ENCODE peak calls at places on chromosomes 16 and 17, in nine cellular contexts. J, R, W, O, E, K, M, Q and L are unnamed samples.

GRCh38 chr17:42163113-42163512 is 8.3 kb upstream of the RAB5C start:
- DNase-seq in J (peak), R (no peak), K (no peak), W (no peak), M (no peak), E (peak), Q (peak), O (no peak), L (no peak)

GRCh38 chr16:11141409-11142260 is 114.4 kb downstream of the SOCS1 start:
- DNase-seq in J (no peak), O (no peak), R (peak), K (no peak), W (no peak), Q (no peak), M (no peak), E (no peak), L (no peak)

GRCh38 chr16:12172343-12172742 is 195.8 kb downstream of the SNX29 start:
- DNase-seq in M (no peak), J (no peak), W (no peak), O (no peak), R (no peak), E (no peak), K (no peak), Q (no peak), L (no peak)

GRCh38 chr17:49162866-49163265 is 30.3 kb downstream of the B4GALNT2 start:
- DNase-seq in W (no peak), M (no peak), K (no peak), R (no peak), Q (no peak), O (no peak), E (no peak), J (no peak), L (no peak)

GRCh38 chr17:77666881-77667395 is 291.6 kb upstream of the TNRC6C start:
- DNase-seq in M (no peak), R (no peak), J (no peak), Q (no peak), O (no peak), K (no peak), E (peak), W (no peak), L (peak)

GRCh38 chr17:77125432-77125901 is 15.3 kb upstream of the SEC14L1 start:
- DNase-seq in M (no peak), K (no peak), O (no peak), R (no peak), E (no peak), Q (peak), W (peak), J (peak), L (no peak)

GRCh38 chr17:32268734-32269288 is 3.2 kb downstream of the RHBDL3 start:
- DNase-seq in K (no peak), R (no peak), O (no peak), M (no peak), E (no peak), Q (no peak), W (no peak), J (no peak), L (no peak)

GRCh38 chr17:77425791-77426641 is 285.2 kb downstream of the SEC14L1 start:
- DNase-seq in E (peak), M (no peak), K (no peak), O (no peak), R (no peak), W (no peak), J (peak), Q (no peak), L (peak)

GRCh38 chr16:81752225-81752875 is 26.7 kb upstream of the PLCG2 start:
- DNase-seq in M (peak), O (peak), E (peak), K (peak), W (no peak), Q (no peak), R (no peak), J (no peak), L (no peak)

GRCh38 chr16:49355923-49356665 is 17.5 kb upstream of the C16orf78 start:
- DNase-seq in J (no peak), W (no peak), K (no peak), E (no peak), O (no peak), R (peak), M (peak), Q (no peak), L (no peak)

GRCh38 chr17:77853208-77853977 is 105.1 kb upstream of the TNRC6C start:
- DNase-seq in W (no peak), K (no peak), M (no peak), Q (no peak), J (no peak), O (no peak), E (no peak), R (no peak), L (no peak)

GRCh38 chr16:87045462-87046216 is 271.6 kb downstream of the C16orf95 start:
- DNase-seq in M (no peak), R (no peak), O (no peak), W (no peak), K (no peak), E (no peak), J (no peak), Q (no peak), L (no peak)

GRCh38 chr17:32822996-32823395 is 53.9 kb downstream of the MYO1D start:
- DNase-seq in Q (no peak), K (no peak), E (no peak), R (no peak), J (no peak), O (no peak), M (no peak), W (peak), L (no peak)

GRCh38 chr16:49986351-49987124 is 38.5 kb upstream of the CNEP1R1 start:
- DNase-seq in M (no peak), K (no peak), O (peak), J (no peak), W (peak), R (no peak), Q (peak), E (no peak), L (no peak)

GRCh38 chr17:14793237-14793636 is 471.9 kb downstream of the PMP22 start:
- DNase-seq in W (no peak), K (no peak), M (no peak), O (no peak), R (no peak), E (no peak), Q (no peak), J (no peak), L (no peak)

GRCh38 chr16:19168173-19169080 is at the start of gene SYT17:
- DNase-seq in Q (no peak), E (peak), K (peak), J (peak), O (peak), R (peak), W (no peak), M (no peak), L (no peak)

GRCh38 chr17:65850486-65850885 is 289.0 kb upstream of the AXIN2 start:
- DNase-seq in K (no peak), R (no peak), O (no peak), W (no peak), J (no peak), Q (peak), E (no peak), M (no peak), L (no peak)

GRCh38 chr17:7997186-7997585 is 5.2 kb upstream of the GUCY2D start:
- DNase-seq in O (peak), Q (peak), W (peak), K (peak), R (no peak), M (peak), E (peak), J (peak), L (no peak)

GRCh38 chr16:63289834-63290460 is 1253.7 kb upstream of the CDH8 start:
- DNase-seq in J (peak), E (peak), R (no peak), K (peak), W (peak), Q (no peak), O (peak), M (peak), L (no peak)

GRCh38 chr17:30235386-30236296 is at the start of gene SLC6A4:
- DNase-seq in M (peak), O (no peak), Q (no peak), J (peak), R (no peak), W (no peak), K (no peak), E (no peak), L (peak)

GRCh38 chr16:2777231-2777902 is at the start of gene ELOB:
- DNase-seq in K (peak), R (peak), O (peak), M (peak), J (peak), W (peak), E (peak), Q (peak), L (peak)

GRCh38 chr17:71251276-71251675 is 869.5 kb upstream of the SOX9 start:
- DNase-seq in Q (no peak), K (no peak), J (no peak), M (no peak), R (no peak), E (no peak), O (no peak), W (no peak), L (no peak)

GRCh38 chr16:84947022-84947421 is 64.3 kb downstream of the ZDHHC7 start:
- DNase-seq in J (no peak), R (no peak), E (peak), Q (no peak), K (no peak), W (peak), M (peak), O (no peak), L (no peak)

GRCh38 chr16:22189473-22190168 is 16.5 kb upstream of the EEF2K start:
- DNase-seq in Q (no peak), J (no peak), E (peak), M (peak), W (peak), K (peak), O (peak), R (no peak), L (peak)

GRCh38 chr17:73069164-73069774 is 23.2 kb downstream of the SLC39A11 start:
- DNase-seq in E (no peak), K (no peak), W (no peak), R (no peak), O (no peak), J (no peak), M (no peak), Q (no peak), L (no peak)

GRCh38 chr17:9976283-9977009 is 71.4 kb upstream of the RCVRN start:
- DNase-seq in E (no peak), R (no peak), M (no peak), O (no peak), J (no peak), W (no peak), K (no peak), Q (no peak), L (peak)

GRCh38 chr17:16495561-16495960 is 3.6 kb upstream of the LRRC75A start:
- DNase-seq in O (no peak), R (no peak), Q (no peak), W (no peak), M (no peak), J (no peak), E (peak), K (no peak), L (no peak)

GRCh38 chr17:66904760-66905637 is 59.5 kb upstream of the CACNG4 start:
- DNase-seq in R (no peak), E (no peak), Q (no peak), W (peak), J (peak), K (peak), O (peak), M (peak), L (no peak)

GRCh38 chr17:65417406-65418221 is 143.8 kb downstream of the AXIN2 start:
- DNase-seq in R (no peak), M (no peak), O (no peak), K (no peak), J (no peak), Q (no peak), W (no peak), E (no peak), L (no peak)

GRCh38 chr17:2215616-2216364 is 87.8 kb downstream of the SMG6 start:
- DNase-seq in O (peak), J (no peak), M (peak), W (peak), R (peak), K (peak), E (peak), Q (no peak), L (peak)

GRCh38 chr17:65994679-65995078 is 197.3 kb downstream of the CEP112 start:
- DNase-seq in K (no peak), J (no peak), M (no peak), O (no peak), E (no peak), Q (no peak), W (no peak), R (no peak), L (no peak)

GRCh38 chr17:3030096-3030495 is 33.3 kb downstream of the OR1D5 start:
- DNase-seq in J (no peak), K (no peak), W (peak), R (no peak), Q (no peak), M (no peak), O (no peak), E (no peak), L (peak)

GRCh38 chr16:67441907-67442306 is 11.0 kb downstream of the HSD11B2 start:
- DNase-seq in M (no peak), E (no peak), W (no peak), Q (no peak), K (no peak), R (peak), J (no peak), O (peak), L (no peak)

GRCh38 chr16:68575082-68575481 is 36.0 kb downstream of the ZFP90 start:
- DNase-seq in R (no peak), E (no peak), K (no peak), Q (no peak), J (no peak), O (no peak), W (no peak), M (no peak), L (no peak)
- TF ChIP-seq POLR2A in R (no peak), E (no peak), K (no peak), Q (no peak), J (no peak), O (no peak), W (no peak), M (no peak), L (no peak)

GRCh38 chr16:54180421-54181359 is 105.9 kb downstream of the IRX3 start:
- DNase-seq in K (no peak), Q (no peak), R (no peak), W (no peak), J (no peak), M (no peak), O (no peak), E (no peak), L (no peak)
- H3K27ac ChIP-seq in K (no peak), Q (no peak), R (no peak), W (no peak), J (peak), M (no peak), O (no peak), E (no peak), L (no peak)

GRCh38 chr17:29155966-29156338 is 24.2 kb downstream of the MYO18A start:
- DNase-seq in K (no peak), J (no peak), O (no peak), E (no peak), M (peak), R (no peak), W (peak), Q (no peak), L (no peak)

GRCh38 chr17:29156781-29157180 is 23.4 kb downstream of the MYO18A start:
- DNase-seq in W (peak), O (no peak), J (no peak), M (no peak), K (no peak), Q (no peak), E (no peak), R (no peak), L (no peak)

GRCh38 chr17:29157310-29157709 is 22.9 kb downstream of the MYO18A start:
- DNase-seq in Q (no peak), R (no peak), W (no peak), E (no peak), K (no peak), M (no peak), O (no peak), J (no peak), L (no peak)

GRCh38 chr17:29154516-29155234 is 25.5 kb downstream of the MYO18A start:
- DNase-seq in Q (no peak), J (no peak), O (peak), M (no peak), W (peak), K (peak), R (peak), E (no peak), L (no peak)

GRCh38 chr17:29155235-29155965 is 24.8 kb downstream of the MYO18A start:
- DNase-seq in M (peak), K (peak), Q (peak), W (peak), J (peak), R (peak), E (peak), O (peak), L (no peak)
- TF ChIP-seq POLR2A in M (peak), K (peak), Q (no peak), W (no peak), J (peak), R (peak), E (no peak), O (no peak), L (no peak)

DNA sequence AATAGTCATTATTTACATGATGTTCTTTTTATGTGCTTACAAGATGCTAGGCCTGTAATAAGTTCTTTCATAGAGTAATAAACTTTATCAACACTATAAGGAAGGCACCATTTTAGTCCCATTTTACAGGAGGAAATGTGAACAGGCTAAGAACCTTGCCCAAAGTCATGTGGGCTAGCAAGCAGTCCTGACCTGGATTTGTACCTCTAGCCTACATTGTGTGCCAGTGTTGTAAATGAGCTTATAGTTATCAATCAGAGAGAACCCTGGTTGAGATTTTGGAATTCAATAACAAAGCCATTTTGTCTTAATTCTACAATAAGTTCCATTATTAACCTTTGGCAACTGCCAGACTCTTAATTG is 6.7 kb upstream of the TBKBP1 start:
- DNase-seq in K (no peak), W (no peak), O (no peak), R (no peak), M (no peak), Q (no peak), J (no peak), E (no peak), L (no peak)
- H3K27ac ChIP-seq in K (no peak), W (peak), O (peak), R (no peak), M (no peak), Q (no peak), J (no peak), E (no peak), L (no peak)

GRCh38 chr17:50920891-50921595 is 54.9 kb upstream of the TOB1 start:
- DNase-seq in Q (no peak), W (no peak), E (peak), O (peak), M (no peak), K (no peak), J (no peak), R (peak), L (no peak)

GRCh38 chr17:50918933-50919296 is 52.8 kb upstream of the TOB1 start:
- DNase-seq in R (peak), K (no peak), E (peak), O (peak), W (no peak), Q (no peak), M (no peak), J (no peak), L (no peak)

GRCh38 chr17:50918071-50918932 is 52.1 kb upstream of the TOB1 start:
- DNase-seq in Q (no peak), M (no peak), W (no peak), R (no peak), O (peak), K (peak), J (no peak), E (no peak), L (no peak)

GRCh38 chr17:50920041-50920410 is 53.9 kb upstream of the TOB1 start:
- DNase-seq in W (no peak), R (no peak), M (no peak), E (no peak), J (peak), O (no peak), K (no peak), Q (no peak), L (no peak)

GRCh38 chr17:50919321-50920040 is 53.3 kb upstream of the TOB1 start:
- DNase-seq in M (peak), W (peak), R (peak), E (peak), J (peak), Q (no peak), K (peak), O (peak), L (peak)
- TF ChIP-seq POLR2A in M (peak), W (no peak), R (no peak), E (peak), J (peak), Q (no peak), K (no peak), O (no peak), L (no peak)